ENCODE peak calls at places on chromosomes 3 and 15, in five cellular contexts. W, U, M, Y and G are unnamed samples. For H3K4me1, the result is how much of the 10 kb centered on the place peaks cover.

GRCh38 chr3:98329392-98330124 is 24.1 kb upstream of the OR5K4 start:
- DNase-seq in W (no peak), U (peak), Y (no peak), M (peak), G (peak)

GRCh38 chr3:101070260-101071121 is 77.3 kb upstream of the ABI3BP start:
- DNase-seq in W (no peak), Y (peak), M (peak), U (peak), G (peak)

GRCh38 chr15:34889486-34889885 is 80.1 kb downstream of the AQR start:
- DNase-seq in M (no peak), W (no peak), U (no peak), Y (no peak), G (no peak)

GRCh38 chr15:62824111-62824737 is 218.3 kb upstream of the TPM1 start:
- DNase-seq in U (no peak), W (no peak), M (peak), Y (no peak), G (peak)

GRCh38 chr3:71269896-71270295 is 313.6 kb downstream of the FOXP1 start:
- DNase-seq in W (no peak), Y (no peak), M (no peak), U (no peak), G (peak)

GRCh38 chr3:183437696-183438564 is 9.5 kb upstream of the MCF2L2 start:
- DNase-seq in W (no peak), M (no peak), Y (no peak), U (no peak), G (no peak)

GRCh38 chr15:67025719-67026118 is 39.7 kb upstream of the SMAD3 start:
- DNase-seq in Y (peak), M (peak), U (peak), W (no peak), G (peak)

GRCh38 chr3:123605789-123606234 is 21.0 kb upstream of the HACD2 start:
- DNase-seq in W (no peak), Y (no peak), M (peak), U (no peak), G (peak)

GRCh38 chr3:127394031-127394430 is 106.2 kb upstream of the PRR20G start:
- DNase-seq in M (no peak), U (no peak), Y (no peak), W (no peak), G (no peak)

GRCh38 chr3:45712434-45713110 is 23.4 kb downstream of the SACM1L start:
- DNase-seq in Y (no peak), M (no peak), W (no peak), U (no peak), G (no peak)

GRCh38 chr3:86867990-86868389 is 123.0 kb downstream of the VGLL3 start:
- DNase-seq in U (no peak), M (no peak), W (no peak), Y (no peak), G (no peak)

GRCh38 chr3:9165441-9165840 is 84.0 kb downstream of the SRGAP3 start:
- DNase-seq in Y (no peak), M (no peak), W (no peak), U (no peak), G (no peak)

GRCh38 chr15:92944946-92945521 is 44.9 kb downstream of the CHD2 start:
- DNase-seq in M (no peak), Y (no peak), U (no peak), W (no peak), G (no peak)

GRCh38 chr3:152056481-152056880 is 183.0 kb downstream of the SUCNR1 start:
- DNase-seq in M (no peak), Y (no peak), U (no peak), W (no peak), G (no peak)

GRCh38 chr3:153165211-153165815 is 3.3 kb downstream of the RAP2B start:
- DNase-seq in W (no peak), U (no peak), Y (no peak), M (no peak), G (no peak)

GRCh38 chr3:184562875-184563568 is 1.4 kb downstream of the EPHB3 start:
- DNase-seq in U (no peak), Y (peak), W (no peak), M (no peak), G (no peak)

GRCh38 chr3:42755681-42756578 is 17.1 kb downstream of the CCDC13 start:
- DNase-seq in M (peak), W (no peak), Y (no peak), U (peak), G (peak)

GRCh38 chr15:32856753-32857152 is 138.9 kb downstream of the GREM1 start:
- DNase-seq in M (no peak), W (no peak), Y (no peak), U (no peak), G (no peak)

GRCh38 chr3:128592891-128593290 is 57.7 kb downstream of the RPN1 start:
- DNase-seq in U (no peak), W (no peak), Y (no peak), M (no peak), G (no peak)

GRCh38 chr3:151923901-151924300 is 50.5 kb downstream of the SUCNR1 start:
- DNase-seq in W (no peak), Y (no peak), U (no peak), M (no peak), G (no peak)

DNA sequence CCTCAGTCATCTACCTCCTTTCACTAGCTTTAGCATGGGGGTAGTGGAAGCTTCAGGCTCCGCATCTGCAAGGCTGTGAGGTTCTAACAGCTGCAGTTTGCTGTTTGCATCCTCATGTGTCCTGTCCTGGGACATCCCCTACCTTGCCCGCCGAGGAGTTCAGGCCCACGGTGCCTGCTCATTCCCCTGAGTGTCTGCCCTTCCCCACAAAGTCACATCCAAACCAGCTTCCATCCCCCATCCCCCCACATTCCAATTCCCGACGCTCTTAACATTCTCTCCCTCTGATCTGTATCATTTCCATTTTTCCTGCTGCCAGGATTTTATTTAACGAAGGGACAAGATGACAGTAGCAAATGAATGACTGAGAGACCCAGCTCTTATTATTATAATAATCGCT is 43.8 kb downstream of the HRH1 start:
- DNase-seq in M (no peak), U (no peak), W (no peak), Y (no peak), G (no peak)
- H3K4me1 ChIP-seq in M (under half), U (under half), W (under half), Y (under half), G (under half)

DNA sequence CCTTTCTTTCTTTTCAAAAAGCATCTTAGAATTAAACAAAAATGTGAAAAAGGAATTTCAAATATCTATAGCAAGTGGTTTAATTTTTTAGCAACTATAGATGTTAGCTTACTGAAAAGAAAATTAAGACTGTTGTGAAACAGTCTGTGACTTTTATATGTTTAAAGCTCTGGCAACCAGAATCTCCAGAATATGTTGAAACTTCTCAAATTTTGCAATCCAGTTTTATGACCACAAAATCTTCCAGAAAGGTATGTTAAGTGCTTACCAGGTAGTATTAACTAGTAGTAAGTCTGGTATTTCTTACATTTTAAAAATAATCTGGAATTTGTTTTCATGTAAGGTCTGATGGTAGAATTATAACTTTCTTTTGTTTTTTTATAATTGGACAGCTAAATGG is 235.0 kb downstream of the SLC9A9 start:
- DNase-seq in Y (no peak), U (no peak), W (no peak), M (no peak), G (no peak)
- H3K4me1 ChIP-seq in Y (under half), U (under half), W (under half), M (under half), G (under half)

DNA sequence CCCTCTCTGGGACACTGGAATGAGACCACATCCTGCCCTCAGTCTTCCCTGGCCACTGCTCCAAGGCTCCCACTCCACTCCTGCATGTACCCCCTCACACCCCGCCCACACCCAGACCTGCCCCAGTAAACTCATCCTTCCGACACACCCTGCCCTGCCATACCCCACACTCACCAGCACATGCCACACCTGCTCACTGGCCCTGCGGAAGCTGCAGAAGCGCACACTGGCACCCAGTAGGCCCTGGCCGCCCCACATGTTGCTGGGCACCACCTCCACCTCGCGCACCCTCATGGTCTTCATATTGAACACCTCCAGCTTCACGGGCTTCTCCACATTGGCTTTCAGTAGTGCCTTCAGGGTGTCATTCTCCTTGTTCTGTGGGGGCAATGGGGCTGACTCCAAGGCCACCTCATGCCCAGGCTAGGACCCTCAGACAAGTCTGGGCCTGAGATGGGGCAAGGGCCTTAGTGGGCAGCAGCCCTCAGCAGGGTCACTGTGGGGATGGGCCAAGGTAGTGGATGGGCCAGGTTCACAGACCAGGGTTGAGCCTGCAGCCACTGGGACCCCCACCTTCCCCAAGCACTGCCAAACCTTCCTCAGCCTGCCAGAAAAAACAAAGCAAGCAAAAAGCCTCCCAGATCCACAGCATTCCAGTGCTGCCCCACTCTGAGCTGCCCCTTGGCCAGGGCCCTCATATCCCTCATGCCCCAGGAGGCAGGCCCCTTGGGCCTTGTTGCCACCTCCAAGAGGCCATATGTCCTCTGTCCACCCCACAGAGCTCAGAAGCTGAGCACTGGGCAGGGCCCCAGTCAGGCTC is 4.7 kb downstream of the GORASP1 start:
- DNase-seq in U (no peak), Y (no peak), W (no peak), M (no peak), G (no peak)
- H3K4me1 ChIP-seq in U (under half), Y (under half), W (under half), M (under half), G (under half)

DNA sequence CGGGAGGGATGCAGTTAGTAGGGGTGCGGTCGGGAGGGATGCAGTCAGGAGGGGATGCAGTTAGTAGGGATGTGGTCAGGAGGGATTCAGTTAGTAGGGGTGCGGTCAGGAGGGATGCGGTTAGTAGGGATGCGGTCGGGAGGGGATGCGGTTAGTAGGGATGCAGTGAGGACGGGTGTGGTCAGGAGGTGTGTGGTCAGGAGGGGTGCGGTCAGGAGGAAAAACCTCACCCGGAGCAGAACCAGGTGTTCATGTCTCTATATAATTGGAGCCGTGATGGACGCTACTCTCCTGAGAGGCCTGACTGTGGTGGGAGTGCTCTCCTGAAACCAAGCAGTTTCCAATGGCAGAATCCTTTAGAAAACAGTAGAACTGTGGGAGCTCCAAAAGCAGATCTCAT is 95.8 kb downstream of the BDH1 start:
- DNase-seq in U (no peak), Y (no peak), W (no peak), M (no peak), G (no peak)
- H3K4me1 ChIP-seq in U (under half), Y (under half), W (under half), M (under half), G (under half)

DNA sequence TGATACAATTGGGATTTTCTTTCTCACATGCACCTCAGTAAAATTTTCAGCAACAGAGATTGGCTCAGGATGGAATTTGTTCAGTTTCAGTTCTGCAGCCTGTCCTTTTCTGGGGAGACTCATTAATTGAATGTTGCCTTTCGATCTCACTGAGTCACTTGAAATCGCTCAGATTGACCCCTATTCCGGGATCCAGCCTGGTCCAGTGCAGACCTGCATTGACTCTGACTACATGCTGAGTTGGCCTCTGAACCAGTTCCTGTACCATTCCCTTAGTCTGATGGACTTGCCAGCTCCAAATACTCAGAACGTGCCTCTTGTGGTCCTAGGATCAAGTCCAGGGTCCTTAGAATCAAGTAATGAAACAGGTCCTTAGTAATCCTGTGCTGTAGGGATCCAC is 9.4 kb downstream of the IGF1R start:
- DNase-seq in Y (no peak), U (no peak), M (no peak), W (no peak), G (peak)
- H3K4me1 ChIP-seq in Y (under half), U (under half), M (half or more), W (under half), G (under half)

GRCh38 chr15:99432271-99433025 is 133.3 kb upstream of the MEF2A start:
- DNase-seq in M (no peak), U (peak), W (no peak), Y (peak), G (no peak)
- H3K4me1 ChIP-seq in M (under half), U (under half), W (under half), Y (under half), G (under half)

GRCh38 chr3:14406336-14406735 is 3.9 kb downstream of the SLC6A6 start:
- DNase-seq in Y (no peak), W (no peak), U (no peak), M (no peak), G (no peak)
- H3K4me1 ChIP-seq in Y (under half), W (under half), U (under half), M (half or more), G (under half)